ENCODE peak calls at places on chromosome 20, in six cellular contexts. One of them, this sample, is unnamed.

GRCh38 chr20:23163562-23163961 is 77.4 kb upstream of the CD93 start:
- DNase-seq in DND-41: no peak
- DNase-seq in left ventricle myocardium inferior: peak; percentile 5
- DNase-seq in left lung: no peak
- DNase-seq in fibroblast of lung: no peak
- DNase-seq in hepatocyte: no peak
- DNase-seq in this sample: no peak

GRCh38 chr20:54062812-54063280 is 7.5 kb downstream of the BCAS1 start:
- DNase-seq in DND-41: peak; percentile 10
- DNase-seq in left ventricle myocardium inferior: no peak
- DNase-seq in left lung: no peak
- DNase-seq in fibroblast of lung: peak; percentile 66
- DNase-seq in hepatocyte: peak; percentile 61
- DNase-seq in this sample: no peak

GRCh38 chr20:57579898-57580447 is 19.1 kb downstream of the PCK1 start:
- DNase-seq in DND-41: no peak
- DNase-seq in left ventricle myocardium inferior: no peak
- DNase-seq in left lung: no peak
- DNase-seq in fibroblast of lung: no peak
- DNase-seq in hepatocyte: peak; percentile 39
- DNase-seq in this sample: no peak

GRCh38 chr20:48129319-48129973 is 344.2 kb upstream of the SULF2 start:
- DNase-seq in DND-41: no peak
- DNase-seq in left ventricle myocardium inferior: no peak
- DNase-seq in left lung: no peak
- DNase-seq in fibroblast of lung: no peak
- DNase-seq in hepatocyte: no peak
- DNase-seq in this sample: no peak

GRCh38 chr20:8305449-8305978 is 173.4 kb downstream of the PLCB1 start:
- DNase-seq in DND-41: peak; percentile 74
- DNase-seq in left ventricle myocardium inferior: peak; percentile 15
- DNase-seq in left lung: peak; percentile 40
- DNase-seq in fibroblast of lung: peak; percentile 43
- DNase-seq in hepatocyte: peak; percentile 71
- DNase-seq in this sample: peak; percentile 52

GRCh38 chr20:50624351-50625016 is 66.9 kb downstream of the RIPOR3 start:
- DNase-seq in DND-41: no peak
- DNase-seq in left ventricle myocardium inferior: no peak
- DNase-seq in left lung: peak; percentile 57
- DNase-seq in fibroblast of lung: no peak
- DNase-seq in hepatocyte: no peak
- DNase-seq in this sample: peak; percentile 72

GRCh38 chr20:8808180-8808535 is 260.7 kb upstream of the PLCB4 start:
- DNase-seq in DND-41: no peak
- DNase-seq in left ventricle myocardium inferior: no peak
- DNase-seq in left lung: no peak
- DNase-seq in fibroblast of lung: no peak
- DNase-seq in hepatocyte: no peak
- DNase-seq in this sample: no peak

GRCh38 chr20:49909499-49910339 is 5.6 kb downstream of the SPATA2 start:
- DNase-seq in DND-41: no peak
- DNase-seq in left ventricle myocardium inferior: no peak
- DNase-seq in left lung: no peak
- DNase-seq in fibroblast of lung: no peak
- DNase-seq in hepatocyte: peak; percentile 68
- DNase-seq in this sample: no peak

GRCh38 chr20:48880936-48881657 is 40.4 kb upstream of the ARFGEF2 start:
- DNase-seq in DND-41: no peak
- DNase-seq in left ventricle myocardium inferior: no peak
- DNase-seq in left lung: no peak
- DNase-seq in fibroblast of lung: no peak
- DNase-seq in hepatocyte: no peak
- DNase-seq in this sample: no peak

GRCh38 chr20:57382516-57382915 is 8.7 kb upstream of the RBM38 start:
- DNase-seq in DND-41: no peak
- DNase-seq in left ventricle myocardium inferior: no peak
- DNase-seq in left lung: no peak
- DNase-seq in fibroblast of lung: no peak
- DNase-seq in hepatocyte: no peak
- DNase-seq in this sample: no peak

GRCh38 chr20:10715035-10715434 is 41.2 kb upstream of the JAG1 start:
- DNase-seq in DND-41: no peak
- DNase-seq in left ventricle myocardium inferior: no peak
- DNase-seq in left lung: no peak
- DNase-seq in fibroblast of lung: peak; percentile 73
- DNase-seq in hepatocyte: no peak
- DNase-seq in this sample: no peak

GRCh38 chr20:25336561-25337422 is 53.8 kb downstream of the ABHD12 start:
- DNase-seq in DND-41: no peak
- DNase-seq in left ventricle myocardium inferior: no peak
- DNase-seq in left lung: no peak
- DNase-seq in fibroblast of lung: peak; percentile 56
- DNase-seq in hepatocyte: peak; percentile 47
- DNase-seq in this sample: peak; percentile 42

GRCh38 chr20:10074513-10074912 is 39.7 kb downstream of the ANKEF1 start:
- DNase-seq in DND-41: no peak
- DNase-seq in left ventricle myocardium inferior: peak; percentile 15
- DNase-seq in left lung: peak; percentile 36
- DNase-seq in fibroblast of lung: peak; percentile 90
- DNase-seq in hepatocyte: peak; percentile 12
- DNase-seq in this sample: peak; percentile 30

GRCh38 chr20:43824699-43825402 is 89.8 kb upstream of the TOX2 start:
- DNase-seq in DND-41: no peak
- DNase-seq in left ventricle myocardium inferior: no peak
- DNase-seq in left lung: no peak
- DNase-seq in fibroblast of lung: peak; percentile 64
- DNase-seq in hepatocyte: peak; percentile 52
- DNase-seq in this sample: no peak

GRCh38 chr20:47761478-47762047 is 23.7 kb downstream of the SULF2 start:
- DNase-seq in DND-41: no peak
- DNase-seq in left ventricle myocardium inferior: no peak
- DNase-seq in left lung: no peak
- DNase-seq in fibroblast of lung: no peak
- DNase-seq in hepatocyte: no peak
- DNase-seq in this sample: no peak

GRCh38 chr20:43938932-43939761 is 24.5 kb downstream of the TOX2 start:
- DNase-seq in DND-41: no peak
- DNase-seq in left ventricle myocardium inferior: peak; percentile 42
- DNase-seq in left lung: peak; percentile 83
- DNase-seq in fibroblast of lung: peak; percentile 100
- DNase-seq in hepatocyte: peak; percentile 72
- DNase-seq in this sample: no peak

GRCh38 chr20:42191140-42191860 is 573.1 kb upstream of the CHD6 start:
- DNase-seq in DND-41: no peak
- DNase-seq in left ventricle myocardium inferior: no peak
- DNase-seq in left lung: no peak
- DNase-seq in fibroblast of lung: no peak
- DNase-seq in hepatocyte: peak; percentile 12
- DNase-seq in this sample: no peak

GRCh38 chr20:37411408-37412306 is 65.7 kb downstream of the SRC start:
- DNase-seq in DND-41: peak; percentile 58
- DNase-seq in left ventricle myocardium inferior: no peak
- DNase-seq in left lung: no peak
- DNase-seq in fibroblast of lung: no peak
- DNase-seq in hepatocyte: no peak
- DNase-seq in this sample: no peak

GRCh38 chr20:4699957-4700356 is 21.8 kb upstream of the PRND start:
- DNase-seq in DND-41: no peak
- DNase-seq in left ventricle myocardium inferior: no peak
- DNase-seq in left lung: no peak
- DNase-seq in fibroblast of lung: no peak
- DNase-seq in hepatocyte: no peak
- DNase-seq in this sample: no peak

GRCh38 chr20:37435607-37436006 is 85.4 kb upstream of the NNAT start:
- DNase-seq in DND-41: no peak
- DNase-seq in left ventricle myocardium inferior: no peak
- DNase-seq in left lung: no peak
- DNase-seq in fibroblast of lung: no peak
- DNase-seq in hepatocyte: no peak
- DNase-seq in this sample: no peak

GRCh38 chr20:18705490-18705889 is 108.1 kb upstream of the SCP2D1 start:
- DNase-seq in DND-41: no peak
- DNase-seq in left ventricle myocardium inferior: no peak
- DNase-seq in left lung: no peak
- DNase-seq in fibroblast of lung: peak; percentile 21
- DNase-seq in hepatocyte: peak; percentile 30
- DNase-seq in this sample: no peak

GRCh38 chr20:2688041-2688591 is 4.5 kb upstream of the EBF4 start:
- DNase-seq in DND-41: peak; percentile 54
- DNase-seq in left ventricle myocardium inferior: peak; percentile 36
- DNase-seq in left lung: no peak
- DNase-seq in fibroblast of lung: peak; percentile 51
- DNase-seq in hepatocyte: peak; percentile 76
- DNase-seq in this sample: peak; percentile 67

GRCh38 chr20:51860015-51860882 is 57.9 kb upstream of the SALL4 start:
- DNase-seq in DND-41: no peak
- DNase-seq in left ventricle myocardium inferior: no peak
- DNase-seq in left lung: no peak
- DNase-seq in fibroblast of lung: peak; percentile 55
- DNase-seq in hepatocyte: peak; percentile 60
- DNase-seq in this sample: no peak

DNA sequence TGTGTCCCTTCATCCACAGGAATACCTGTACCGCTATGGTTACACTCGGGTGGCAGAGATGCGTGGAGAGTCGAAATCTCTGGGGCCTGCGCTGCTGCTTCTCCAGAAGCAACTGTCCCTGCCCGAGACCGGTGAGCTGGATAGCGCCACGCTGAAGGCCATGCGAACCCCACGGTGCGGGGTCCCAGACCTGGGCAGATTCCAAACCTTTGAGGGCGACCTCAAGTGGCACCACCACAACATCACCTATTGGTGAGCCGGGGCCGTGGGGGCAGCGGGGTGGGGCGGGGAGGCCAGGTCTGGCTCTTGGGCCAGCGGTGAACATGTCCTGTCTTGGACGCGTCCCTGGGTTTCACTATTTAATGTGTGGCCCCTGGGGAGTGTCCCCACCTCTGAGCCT is 1.1 kb downstream of the MMP9 start:
- DNase-seq in DND-41: no peak
- DNase-seq in left ventricle myocardium inferior: no peak
- DNase-seq in left lung: no peak
- DNase-seq in fibroblast of lung: no peak
- DNase-seq in hepatocyte: no peak
- DNase-seq in this sample: no peak
- H3K4me3 ChIP-seq in DND-41: no peak overlapping the region
- H3K4me3 ChIP-seq in left ventricle myocardium inferior: no peak overlapping the region
- H3K4me3 ChIP-seq in left lung: no peak overlapping the region
- H3K4me3 ChIP-seq in fibroblast of lung: no peak overlapping the region
- H3K4me3 ChIP-seq in hepatocyte: no peak overlapping the region
- H3K4me3 ChIP-seq in this sample: no peak overlapping the region

GRCh38 chr20:45304464-45304999 is 2.1 kb upstream of the RBPJL start:
- DNase-seq in DND-41: no peak
- DNase-seq in left ventricle myocardium inferior: no peak
- DNase-seq in left lung: no peak
- DNase-seq in fibroblast of lung: no peak
- DNase-seq in hepatocyte: no peak
- DNase-seq in this sample: no peak

GRCh38 chr20:45307076-45307645 is 521 bp downstream of the RBPJL start:
- DNase-seq in DND-41: no peak
- DNase-seq in left ventricle myocardium inferior: no peak
- DNase-seq in left lung: no peak
- DNase-seq in fibroblast of lung: no peak
- DNase-seq in hepatocyte: no peak
- DNase-seq in this sample: peak; percentile 58

GRCh38 chr20:45303586-45304463 is 2.8 kb upstream of the RBPJL start:
- DNase-seq in DND-41: no peak
- DNase-seq in left ventricle myocardium inferior: no peak
- DNase-seq in left lung: no peak
- DNase-seq in fibroblast of lung: no peak
- DNase-seq in hepatocyte: no peak
- DNase-seq in this sample: no peak

GRCh38 chr20:45306431-45306982 is at the start of gene RBPJL:
- DNase-seq in DND-41: no peak
- DNase-seq in left ventricle myocardium inferior: no peak
- DNase-seq in left lung: no peak
- DNase-seq in fibroblast of lung: no peak
- DNase-seq in hepatocyte: no peak
- DNase-seq in this sample: peak; percentile 89

DNA sequence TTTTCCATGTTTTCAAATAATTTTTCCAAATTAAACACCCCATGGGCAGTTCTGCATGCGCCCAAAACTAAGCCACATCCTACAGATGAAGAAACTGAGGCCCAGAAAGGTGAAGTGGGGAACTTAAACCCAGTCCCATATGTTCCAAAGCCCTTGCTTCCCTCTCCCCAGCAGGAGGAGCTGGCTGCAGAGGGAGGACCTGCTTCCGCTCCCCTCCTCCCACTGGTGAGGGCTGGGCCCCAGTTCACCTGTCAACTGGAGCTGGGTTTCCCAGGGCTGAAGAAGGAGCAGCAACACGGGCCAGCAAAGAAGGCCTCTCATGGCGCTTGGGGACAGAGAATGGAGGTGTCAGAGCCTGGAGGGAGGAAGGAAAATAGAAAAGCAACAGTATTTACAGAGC is 1.4 kb upstream of the RBPJL start:
- DNase-seq in DND-41: no peak
- DNase-seq in left ventricle myocardium inferior: no peak
- DNase-seq in left lung: no peak
- DNase-seq in fibroblast of lung: no peak
- DNase-seq in hepatocyte: no peak
- DNase-seq in this sample: peak; percentile 89
- TF ChIP-seq CTCF in DND-41: no peak
- TF ChIP-seq CTCF in left ventricle myocardium inferior: no peak
- TF ChIP-seq CTCF in left lung: no peak
- TF ChIP-seq CTCF in fibroblast of lung: no peak
- TF ChIP-seq CTCF in hepatocyte: no peak
- TF ChIP-seq CTCF in this sample: no peak

GRCh38 chr20:62709537-62709905 is 885 bp downstream of the NTSR1 start:
- DNase-seq in DND-41: no peak
- DNase-seq in left ventricle myocardium inferior: no peak
- DNase-seq in left lung: no peak
- DNase-seq in fibroblast of lung: no peak
- DNase-seq in hepatocyte: no peak
- DNase-seq in this sample: peak; percentile 15
- H3K27me3 ChIP-seq in DND-41: peaks cover 5% of the 10 kb centered on the region
- H3K27me3 ChIP-seq in left ventricle myocardium inferior: peaks cover 72% of the 10 kb centered on the region
- H3K27me3 ChIP-seq in left lung: peaks cover 89% of the 10 kb centered on the region
- H3K27me3 ChIP-seq in fibroblast of lung: peaks cover 24% of the 10 kb centered on the region
- H3K27me3 ChIP-seq in hepatocyte: peaks cover 43% of the 10 kb centered on the region
- H3K27me3 ChIP-seq in this sample: no peaks in the 10 kb centered on the region

DNA sequence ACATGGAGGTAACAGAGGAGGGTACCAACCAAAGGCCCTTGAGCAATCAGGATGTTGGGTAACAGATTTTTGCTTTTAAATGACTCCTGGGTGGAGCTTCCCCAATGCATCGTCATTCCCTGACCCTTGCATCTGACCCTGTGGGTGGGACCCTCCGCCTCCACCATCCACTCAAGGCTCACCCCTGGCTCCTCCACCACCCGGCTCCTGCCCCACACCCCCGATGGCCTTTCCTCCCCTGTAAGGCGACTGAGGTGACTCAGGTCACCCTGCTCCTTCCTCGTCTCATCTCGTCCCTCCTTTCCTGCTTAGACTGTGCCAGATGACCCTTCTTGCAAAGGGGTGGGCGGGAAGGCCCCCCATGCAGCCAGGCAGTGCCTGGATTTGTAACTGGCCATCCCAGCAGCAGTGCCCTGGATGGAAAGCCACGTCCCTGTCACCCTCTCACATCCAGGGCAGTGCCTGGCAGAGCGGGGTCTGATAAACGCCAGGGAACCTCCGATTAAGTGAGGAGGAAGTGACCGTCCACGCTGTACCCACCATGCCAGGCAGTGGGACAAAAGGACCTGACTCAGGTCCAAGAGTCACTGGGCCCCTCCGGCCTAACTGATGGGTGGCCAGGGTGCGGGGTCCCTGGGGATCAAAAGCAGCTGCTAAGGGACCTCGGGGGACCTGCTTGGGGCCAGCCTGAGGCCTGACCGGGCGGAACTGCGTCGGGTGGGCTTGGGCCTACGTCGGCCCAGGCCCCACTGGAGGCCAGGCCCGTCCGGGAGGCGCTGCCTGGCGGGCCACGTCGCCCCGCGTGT is 624 bp upstream of the NPEPL1 start:
- DNase-seq in DND-41: peak; percentile 34
- DNase-seq in left ventricle myocardium inferior: peak; percentile 56
- DNase-seq in left lung: peak; percentile 87
- DNase-seq in fibroblast of lung: peak; percentile 53
- DNase-seq in hepatocyte: no peak
- DNase-seq in this sample: peak; percentile 58
- H3K4me3 ChIP-seq in DND-41: no peak overlapping the region
- H3K4me3 ChIP-seq in left ventricle myocardium inferior: peak overlapping the region; percentile 46
- H3K4me3 ChIP-seq in left lung: no peak overlapping the region
- H3K4me3 ChIP-seq in fibroblast of lung: no peak overlapping the region
- H3K4me3 ChIP-seq in hepatocyte: no peak overlapping the region
- H3K4me3 ChIP-seq in this sample: no peak overlapping the region